ENCODE peak calls at places on chromosomes 6 and 20, in seven cellular contexts. E is epithelial cell of esophagus, V is tibial artery, B is M059J, X is HCT116, P is NCI-H510A, J is psoas muscle. N is an unnamed sample.

GRCh38 chr6:169921853-169922779 is 170.7 kb downstream of the ERMARD start:
- DNase-seq in B (no peak), X (no peak), P (no peak), J (no peak), E (no peak), V (no peak), N (no peak)

GRCh38 chr20:57384953-57385761 is 6.0 kb upstream of the RBM38 start:
- DNase-seq in V (peak), P (no peak), B (no peak), X (no peak), J (no peak), E (no peak), N (no peak)

GRCh38 chr6:7112741-7113313 is 5.1 kb downstream of the RREB1 start:
- DNase-seq in B (no peak), V (no peak), X (no peak), P (no peak), E (peak), J (no peak), N (peak)

GRCh38 chr6:53651764-53652401 is 13.7 kb downstream of the KLHL31 start:
- DNase-seq in J (peak), E (peak), B (peak), X (peak), V (peak), P (peak), N (peak)

GRCh38 chr6:56909115-56909907 is 45.6 kb upstream of the BEND6 start:
- DNase-seq in X (no peak), P (no peak), V (no peak), J (no peak), E (peak), B (peak), N (no peak)

GRCh38 chr6:23659125-23659524 is 466.9 kb upstream of the NRSN1 start:
- DNase-seq in B (peak), X (no peak), V (no peak), J (no peak), P (no peak), E (peak), N (no peak)

GRCh38 chr20:43916073-43916874 is 1.6 kb downstream of the TOX2 start:
- DNase-seq in V (peak), J (no peak), B (peak), E (no peak), P (no peak), X (no peak), N (no peak)

GRCh38 chr6:160121981-160122380 is 366 bp downstream of the SLC22A1 start:
- DNase-seq in J (no peak), B (no peak), E (no peak), X (no peak), V (peak), P (no peak), N (peak)

GRCh38 chr6:37272834-37273566 is 15.1 kb upstream of the TMEM217 start:
- DNase-seq in X (no peak), J (no peak), E (no peak), V (no peak), P (no peak), B (no peak), N (no peak)

GRCh38 chr20:24392612-24393011 is 76.8 kb upstream of the SYNDIG1 start:
- DNase-seq in X (no peak), P (no peak), J (no peak), V (no peak), E (no peak), B (no peak), N (no peak)

GRCh38 chr6:134318396-134319281 is 727 bp upstream of the SGK1 start:
- DNase-seq in B (no peak), V (no peak), J (no peak), X (no peak), E (no peak), P (no peak), N (no peak)

GRCh38 chr6:157614026-157614484 is 209.0 kb upstream of the SNX9 start:
- DNase-seq in X (no peak), V (peak), P (no peak), J (no peak), E (no peak), B (peak), N (no peak)

GRCh38 chr20:59938696-59939051 is 1.4 kb downstream of the PPP1R3D start:
- DNase-seq in E (peak), V (no peak), P (no peak), X (no peak), J (peak), B (peak), N (no peak)

GRCh38 chr20:618980-619379 is 8.9 kb upstream of the TCF15 start:
- DNase-seq in J (no peak), V (no peak), B (peak), X (no peak), P (no peak), E (no peak), N (no peak)

GRCh38 chr20:61835791-61836350 is 229.8 kb downstream of the TAF4 start:
- DNase-seq in E (no peak), V (no peak), P (no peak), J (no peak), B (no peak), X (no peak), N (no peak)

GRCh38 chr6:10861086-10861485 is 20.8 kb downstream of the GCM2 start:
- DNase-seq in X (no peak), E (no peak), V (no peak), B (peak), P (no peak), J (no peak), N (no peak)

GRCh38 chr6:15218401-15218800 is 27.5 kb upstream of the JARID2 start:
- DNase-seq in V (no peak), P (no peak), E (no peak), J (no peak), B (no peak), X (no peak), N (no peak)

GRCh38 chr20:54193817-54194216 is 14.1 kb upstream of the PFDN4 start:
- DNase-seq in X (no peak), P (no peak), B (no peak), V (no peak), E (no peak), J (no peak), N (no peak)

GRCh38 chr20:7463290-7463689 is 477.0 kb downstream of the HAO1 start:
- DNase-seq in E (no peak), X (no peak), P (no peak), B (no peak), J (no peak), V (no peak), N (no peak)

GRCh38 chr20:52859156-52859887 is 112.8 kb upstream of the TSHZ2 start:
- DNase-seq in V (no peak), P (no peak), B (peak), X (no peak), J (peak), E (peak), N (no peak)

GRCh38 chr6:119467478-119468081 is 118.0 kb upstream of the MAN1A1 start:
- DNase-seq in J (no peak), V (no peak), P (no peak), X (no peak), B (peak), E (no peak), N (no peak)